ENCODE peak calls at places on chromosomes 1 and 21, in five cellular contexts. A, H, T, D and B are unnamed samples.

GRCh38 chr1:206511362-206512064 is 4.2 kb downstream of the RASSF5 start:
- DNase-seq in A (no peak), H (no peak), T (no peak), D (no peak), B (no peak)

GRCh38 chr1:19969898-19970660 is 9.3 kb downstream of the PLA2G2A start:
- DNase-seq in A (no peak), H (peak), T (no peak), D (no peak), B (no peak)

GRCh38 chr1:48530727-48531351 is 58.8 kb upstream of the SPATA6 start:
- DNase-seq in A (no peak), H (peak), T (peak), D (peak), B (no peak)

GRCh38 chr1:184595609-184596008 is 159.0 kb downstream of the EDEM3 start:
- DNase-seq in A (no peak), H (no peak), T (no peak), D (no peak), B (no peak)

GRCh38 chr1:85553936-85554335 is 26.6 kb upstream of the CCN1 start:
- DNase-seq in A (no peak), H (no peak), T (no peak), D (no peak), B (no peak)

GRCh38 chr1:211196880-211197279 is 62.3 kb upstream of the RCOR3 start:
- DNase-seq in A (no peak), H (no peak), T (no peak), D (no peak), B (no peak)

GRCh38 chr1:1966086-1966740 is 37.4 kb downstream of the CFAP74 start:
- DNase-seq in A (no peak), H (no peak), T (peak), D (no peak), B (no peak)

GRCh38 chr1:232209357-232209756 is 420.6 kb downstream of the SIPA1L2 start:
- DNase-seq in A (no peak), H (no peak), T (no peak), D (no peak), B (no peak)

GRCh38 chr1:188794969-188795368 is 1682.7 kb downstream of the BRINP3 start:
- DNase-seq in A (no peak), H (no peak), T (no peak), D (no peak), B (no peak)

GRCh38 chr21:38359090-38359489 is 102.3 kb downstream of the KCNJ15 start:
- DNase-seq in A (no peak), H (no peak), T (no peak), D (no peak), B (no peak)